ENCODE peak calls at places on chromosomes 1 and 21, in four cellular contexts. G, W, N and C are unnamed samples.

GRCh38 chr1:32199717-32200072 is 700 bp upstream of the CCDC28B start:
- DNase-seq in N (peak), W (peak), G (peak), C (peak)

GRCh38 chr1:93846929-93847810 is 31.8 kb downstream of the DNTTIP2 start:
- DNase-seq in W (peak), G (peak), N (peak), C (peak)

GRCh38 chr1:207890136-207890738 is 20.7 kb downstream of the CD34 start:
- DNase-seq in W (no peak), G (peak), N (no peak), C (no peak)

GRCh38 chr1:217311766-217312165 is 319.1 kb downstream of the GPATCH2 start:
- DNase-seq in G (peak), N (no peak), W (peak), C (peak)

GRCh38 chr1:24641646-24642151 is 1.4 kb upstream of the SRRM1 start:
- DNase-seq in N (no peak), G (peak), W (peak), C (peak)

GRCh38 chr1:12525311-12526181 is 92.5 kb downstream of the DHRS3 start:
- DNase-seq in G (no peak), W (no peak), N (no peak), C (no peak)

GRCh38 chr1:11507309-11507708 is 28.4 kb downstream of the DISP3 start:
- DNase-seq in N (no peak), W (no peak), G (no peak), C (no peak)

GRCh38 chr1:225554216-225554812 is 98.6 kb downstream of the ENAH start:
- DNase-seq in W (no peak), N (no peak), G (peak), C (peak)

GRCh38 chr1:160097196-160097910 is 1.1 kb downstream of the IGSF8 start:
- DNase-seq in G (no peak), W (no peak), N (no peak), C (peak)

GRCh38 chr1:173970252-173970651 is 51.9 kb downstream of the RC3H1 start:
- DNase-seq in W (no peak), G (no peak), N (no peak), C (no peak)

GRCh38 chr1:94926365-94926914 is 470 bp downstream of the CNN3 start:
- DNase-seq in W (peak), G (peak), N (peak), C (peak)

GRCh38 chr1:7664147-7664892 is 106.8 kb upstream of the VAMP3 start:
- DNase-seq in G (no peak), W (no peak), N (no peak), C (no peak)

DNA sequence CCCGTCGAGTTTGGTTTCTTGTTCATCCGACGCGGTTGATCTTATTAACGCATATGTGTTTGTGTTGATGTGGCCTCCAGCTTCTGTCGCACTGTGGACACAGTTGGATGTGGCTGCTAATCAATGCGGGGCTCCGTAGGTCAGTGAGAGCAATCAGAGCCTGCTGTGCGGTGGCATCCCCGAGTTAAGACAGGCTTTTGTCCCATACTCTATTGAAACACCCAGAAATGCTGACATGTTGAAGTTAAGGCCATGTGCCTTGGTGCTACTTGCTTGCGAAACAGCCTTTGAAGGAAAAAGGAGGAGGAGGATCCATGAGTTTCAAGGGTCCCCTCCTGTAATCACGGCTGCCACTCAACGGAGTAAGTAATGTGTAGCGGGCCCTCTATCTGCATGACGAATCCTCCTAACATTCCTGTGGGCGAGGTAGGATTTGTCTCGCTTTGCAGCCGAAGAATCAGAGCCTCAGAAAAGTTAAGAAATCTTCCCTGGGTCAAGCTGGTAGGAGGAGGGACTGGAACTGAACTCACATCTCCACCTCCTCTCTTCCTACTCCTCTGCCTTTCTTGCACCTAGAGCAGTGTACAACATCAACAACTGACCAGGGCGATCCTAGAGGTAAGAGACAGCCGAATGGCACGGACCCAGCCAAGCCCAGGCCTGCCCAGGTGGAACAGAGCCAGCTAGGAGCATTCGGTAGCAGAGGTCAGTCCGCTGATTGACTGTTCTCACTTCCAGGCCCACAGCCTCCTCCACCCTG is 19.5 kb downstream of the PDE9A start:
- DNase-seq in N (no peak), W (no peak), G (peak), C (peak)
- H2AK5ac ChIP-seq in N (peak), W (no peak), G (no peak), C (no peak)

GRCh38 chr1:236029428-236029940 is 35.4 kb downstream of the NID1 start:
- DNase-seq in W (no peak), G (no peak), N (no peak), C (no peak)
- H3K4me2 ChIP-seq in W (no peak), G (no peak), N (no peak), C (no peak)

GRCh38 chr1:111140680-111140967 is 601 bp downstream of the CEPT1 start:
- DNase-seq in N (no peak), W (peak), G (peak), C (peak)

GRCh38 chr1:111142358-111142975 is 2.4 kb downstream of the CEPT1 start:
- DNase-seq in G (no peak), W (no peak), N (no peak), C (no peak)

GRCh38 chr1:111141245-111141644 is 1.2 kb downstream of the CEPT1 start:
- DNase-seq in G (no peak), N (no peak), W (no peak), C (no peak)

GRCh38 chr1:111139956-111140679 is at the start of the genes CEPT1 and DRAM2:
- DNase-seq in N (peak), W (peak), G (peak), C (peak)

DNA sequence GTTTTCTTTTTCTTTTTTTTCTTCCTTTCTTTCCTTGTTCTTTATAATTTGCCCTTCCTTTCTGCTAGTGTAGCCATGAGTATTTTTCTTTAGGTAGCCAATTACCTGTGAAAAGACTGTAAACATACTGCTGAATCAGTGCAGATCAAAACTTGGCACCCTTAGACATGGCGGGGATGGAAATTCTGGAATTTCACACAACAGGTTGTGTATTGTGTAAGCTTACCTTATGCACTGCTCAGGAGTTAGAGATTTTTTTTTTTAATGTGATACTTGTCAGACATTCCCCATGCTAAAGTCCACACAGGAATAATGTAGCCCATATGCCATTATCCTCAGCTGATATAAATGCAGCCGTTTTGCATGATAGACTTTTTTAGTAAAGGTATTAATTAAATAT is 1.8 kb downstream of the CEPT1 start:
- DNase-seq in G (no peak), N (no peak), W (no peak), C (no peak)
- H3K56ac ChIP-seq in G (no peak), N (no peak), W (no peak), C (peak)

DNA sequence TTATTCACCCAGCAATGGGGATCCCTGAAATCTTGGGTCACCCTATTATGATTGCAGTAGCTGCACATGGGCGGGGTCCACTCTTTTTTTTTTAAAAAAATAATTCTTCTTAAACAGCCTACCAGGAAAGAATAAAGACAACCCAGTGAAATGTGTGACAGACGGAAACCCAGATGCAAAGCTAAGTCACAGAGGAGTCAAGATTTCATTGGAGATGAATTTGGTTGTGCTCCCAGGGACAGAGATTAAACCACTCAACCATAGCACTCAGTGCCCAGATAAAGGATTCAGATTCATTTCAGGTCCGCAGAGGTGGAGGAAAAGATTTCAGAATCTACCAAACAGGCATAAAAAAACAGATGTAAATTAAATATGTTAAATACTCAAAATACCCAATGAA is 583.5 kb upstream of the ZP4 start:
- DNase-seq in W (no peak), G (no peak), N (no peak), C (no peak)
- H2AK5ac ChIP-seq in W (no peak), G (no peak), N (no peak), C (no peak)

GRCh38 chr1:185957441-185958363 is 223.5 kb downstream of the HMCN1 start:
- DNase-seq in G (no peak), N (no peak), W (no peak), C (no peak)
- H3K4me2 ChIP-seq in G (no peak), N (no peak), W (no peak), C (no peak)

GRCh38 chr1:204338997-204339396 is 20.7 kb downstream of the PLEKHA6 start:
- DNase-seq in W (no peak), G (no peak), N (no peak), C (no peak)

GRCh38 chr1:204338359-204338758 is 21.4 kb downstream of the PLEKHA6 start:
- DNase-seq in N (no peak), W (no peak), G (no peak), C (no peak)

GRCh38 chr1:204341380-204341779 is 18.3 kb downstream of the PLEKHA6 start:
- DNase-seq in N (no peak), W (no peak), G (peak), C (no peak)

GRCh38 chr1:204342310-204342709 is 17.4 kb downstream of the PLEKHA6 start:
- DNase-seq in W (no peak), G (no peak), N (no peak), C (no peak)

DNA sequence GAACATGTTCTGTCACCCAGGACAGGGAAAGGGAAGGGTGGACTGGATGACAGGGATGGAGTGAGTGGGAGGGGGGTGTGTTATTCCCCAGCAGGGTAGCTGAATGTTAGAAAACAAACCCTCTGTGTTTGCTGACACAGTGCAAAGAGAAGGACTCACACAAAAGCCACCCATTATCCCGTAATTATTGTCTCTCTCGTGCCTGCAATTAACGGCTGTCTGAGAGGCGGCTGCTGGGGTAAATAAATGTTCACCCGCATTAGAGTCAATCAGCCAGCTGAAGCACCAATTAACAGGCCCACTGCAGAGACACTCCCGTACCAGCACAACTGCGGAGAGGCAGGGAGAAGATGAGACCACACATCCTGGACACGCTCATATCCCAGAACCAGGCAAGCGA is 19.6 kb downstream of the PLEKHA6 start:
- DNase-seq in G (no peak), N (no peak), W (no peak), C (no peak)
- H3K56ac ChIP-seq in G (no peak), N (no peak), W (no peak), C (no peak)

DNA sequence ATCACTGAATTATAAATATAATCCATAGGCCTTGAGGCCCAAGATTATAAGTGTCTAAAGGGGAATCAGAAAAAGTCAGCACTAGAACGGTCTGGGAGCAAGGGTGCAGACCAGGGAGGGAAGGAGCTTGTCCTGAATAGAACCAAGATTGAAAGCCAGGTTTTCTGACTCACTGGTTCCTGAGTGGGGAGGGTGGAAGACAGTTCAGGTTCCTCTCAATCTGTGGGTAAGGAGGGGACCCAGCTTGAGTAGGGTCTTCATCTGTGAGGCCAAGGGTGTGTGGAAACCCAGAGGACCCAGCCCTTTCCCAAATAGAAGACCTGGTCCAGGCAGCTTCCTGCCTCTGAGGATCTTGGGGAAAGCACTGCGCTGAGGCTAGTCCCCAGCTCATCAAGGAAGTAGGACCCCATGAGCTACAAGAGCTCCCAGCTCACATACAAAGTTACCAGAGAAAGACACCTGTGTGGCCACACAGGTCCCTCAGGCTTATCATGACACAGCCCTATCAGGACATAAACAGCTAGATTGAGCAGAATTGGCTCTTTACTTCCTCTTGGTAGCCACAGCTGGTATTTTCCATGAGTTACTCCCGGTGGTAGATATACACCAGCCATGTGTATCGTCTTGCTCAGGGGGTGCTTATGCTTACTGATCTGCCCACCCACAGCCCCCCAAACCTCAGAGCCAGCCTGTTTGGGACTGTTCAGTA is 1.0 kb downstream of the LENEP start:
- DNase-seq in W (peak), N (no peak), G (no peak), C (no peak)
- H2AK5ac ChIP-seq in W (no peak), N (no peak), G (no peak), C (no peak)

DNA sequence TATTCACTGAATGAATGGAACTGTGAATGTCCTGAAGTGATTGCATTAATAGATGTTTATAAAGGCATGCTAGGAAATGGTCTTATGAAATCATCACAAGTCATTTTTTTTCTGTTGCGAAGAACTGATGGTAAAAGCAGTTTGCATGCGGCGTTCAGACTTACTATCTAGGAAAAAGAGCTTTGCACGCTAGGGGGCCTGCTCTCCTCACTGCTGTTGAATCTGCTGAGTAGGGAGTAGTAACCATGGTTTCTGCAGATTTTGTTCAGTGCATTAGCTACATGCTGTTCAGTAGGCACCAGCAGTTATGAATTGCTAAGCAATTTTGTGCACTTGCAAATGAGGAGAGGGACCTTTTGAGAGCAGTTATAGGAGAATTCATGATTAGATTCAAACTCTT is 57.9 kb downstream of the CENPF start:
- DNase-seq in G (peak), N (no peak), W (no peak), C (peak)
- H3K4me2 ChIP-seq in G (no peak), N (no peak), W (no peak), C (no peak)

DNA sequence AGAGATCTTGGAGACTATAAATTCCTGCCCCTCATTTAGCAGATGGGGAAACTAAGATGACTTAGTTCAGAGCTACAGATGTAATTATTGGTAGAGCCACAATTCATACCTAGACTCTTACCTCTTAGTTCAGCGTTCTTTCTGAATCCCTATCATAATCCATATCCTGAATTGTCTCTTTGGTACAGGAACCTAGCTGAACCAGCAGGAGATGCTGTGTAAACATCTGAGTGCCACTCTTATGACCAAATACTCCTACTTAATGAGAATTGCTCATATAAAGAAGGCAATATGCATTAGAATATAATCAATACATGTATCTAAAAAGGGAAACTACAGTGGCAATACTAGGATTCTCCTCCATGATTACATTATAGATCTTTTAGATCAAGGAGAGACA is 459.0 kb downstream of the SIPA1L2 start:
- DNase-seq in W (no peak), G (no peak), N (no peak), C (no peak)
- H3K56ac ChIP-seq in W (no peak), G (no peak), N (no peak), C (no peak)